ENCODE peak calls at places on chromosomes 3 and 15, in eight cellular contexts. W, G, S, F, E, U, V and K are unnamed samples.

GRCh38 chr3:181629029-181629428 is 82.7 kb upstream of the SOX2 start:
- DNase-seq in W (no peak), G (no peak), S (no peak), F (no peak), E (peak; percentile 16), U (no peak), V (no peak), K (peak; percentile 69)

GRCh38 chr3:172034786-172035685 is 4.3 kb upstream of the FNDC3B start:
- DNase-seq in W (no peak), G (no peak), S (peak; percentile 38), F (no peak), E (peak; percentile 20), U (no peak), V (peak; percentile 55), K (no peak)

GRCh38 chr3:4588410-4588809 is 95.3 kb downstream of the ITPR1 start:
- DNase-seq in W (no peak), G (no peak), S (no peak), F (no peak), E (peak; percentile 7), U (peak; percentile 72), V (no peak), K (no peak)

GRCh38 chr15:38129531-38130199 is 123.0 kb upstream of the SPRED1 start:
- DNase-seq in W (peak; percentile 81), G (peak; percentile 98), S (peak; percentile 47), F (no peak), E (peak; percentile 81), U (peak; percentile 95), V (no peak), K (peak; percentile 56)

GRCh38 chr15:100703032-100703578 is 100.7 kb downstream of the ASB7 start:
- DNase-seq in W (no peak), G (peak; percentile 56), S (no peak), F (no peak), E (no peak), U (no peak), V (no peak), K (peak; percentile 98)

GRCh38 chr15:96336643-96337353 is 6.3 kb downstream of the NR2F2 start:
- DNase-seq in W (peak; percentile 42), G (no peak), S (peak; percentile 66), F (no peak), E (no peak), U (no peak), V (no peak), K (no peak)

GRCh38 chr15:58877999-58878825 is 55.3 kb downstream of the SLTM start:
- DNase-seq in W (no peak), G (no peak), S (no peak), F (no peak), E (no peak), U (no peak), V (no peak), K (no peak)

GRCh38 chr15:39079296-39079834 is 501.5 kb upstream of the THBS1 start:
- DNase-seq in W (no peak), G (peak; percentile 65), S (no peak), F (peak; percentile 24), E (peak; percentile 81), U (no peak), V (no peak), K (peak; percentile 8)

GRCh38 chr3:10311710-10312109 is 9.2 kb downstream of the SEC13 start:
- DNase-seq in W (no peak), G (no peak), S (no peak), F (no peak), E (no peak), U (no peak), V (no peak), K (no peak)

GRCh38 chr15:47331796-47332480 is 385.4 kb upstream of the SEMA6D start:
- DNase-seq in W (peak; percentile 32), G (peak; percentile 49), S (peak; percentile 21), F (peak; percentile 78), E (no peak), U (no peak), V (no peak), K (no peak)

GRCh38 chr3:186589115-186589514 is 18.6 kb downstream of the DNAJB11 start:
- DNase-seq in W (no peak), G (no peak), S (no peak), F (peak; percentile 31), E (no peak), U (no peak), V (no peak), K (no peak)

GRCh38 chr3:46519952-46520351 is 22.2 kb downstream of the RTP3 start:
- DNase-seq in W (no peak), G (no peak), S (no peak), F (no peak), E (no peak), U (no peak), V (no peak), K (no peak)

GRCh38 chr3:182165234-182165633 is 453.5 kb downstream of the SOX2 start:
- DNase-seq in W (peak; percentile 53), G (no peak), S (no peak), F (peak; percentile 36), E (peak; percentile 83), U (no peak), V (no peak), K (peak; percentile 94)

GRCh38 chr3:58116161-58116955 is 94.4 kb downstream of the DNASE1L3 start:
- DNase-seq in W (no peak), G (no peak), S (no peak), F (no peak), E (no peak), U (no peak), V (no peak), K (no peak)

GRCh38 chr3:140164922-140165590 is 230.1 kb downstream of the CLSTN2 start:
- DNase-seq in W (no peak), G (no peak), S (no peak), F (no peak), E (peak; percentile 49), U (no peak), V (no peak), K (peak; percentile 22)

GRCh38 chr3:140166908-140167599 is 232.1 kb downstream of the CLSTN2 start:
- DNase-seq in W (no peak), G (no peak), S (no peak), F (no peak), E (no peak), U (no peak), V (no peak), K (no peak)

GRCh38 chr3:140164156-140164555 is 229.2 kb downstream of the CLSTN2 start:
- DNase-seq in W (no peak), G (no peak), S (no peak), F (no peak), E (no peak), U (no peak), V (no peak), K (no peak)

GRCh38 chr3:140170612-140171011 is 235.6 kb downstream of the CLSTN2 start:
- DNase-seq in W (no peak), G (no peak), S (no peak), F (no peak), E (no peak), U (no peak), V (no peak), K (no peak)

GRCh38 chr3:140167600-140168281 is 232.8 kb downstream of the CLSTN2 start:
- DNase-seq in W (no peak), G (no peak), S (no peak), F (no peak), E (no peak), U (no peak), V (no peak), K (no peak)
- H3K27ac ChIP-seq in W (no peak overlapping the region), G (no peak overlapping the region), S (no peak overlapping the region), F (no peak overlapping the region), E (no peak overlapping the region), U (no peak overlapping the region), V (no peak overlapping the region), K (no peak overlapping the region)

DNA sequence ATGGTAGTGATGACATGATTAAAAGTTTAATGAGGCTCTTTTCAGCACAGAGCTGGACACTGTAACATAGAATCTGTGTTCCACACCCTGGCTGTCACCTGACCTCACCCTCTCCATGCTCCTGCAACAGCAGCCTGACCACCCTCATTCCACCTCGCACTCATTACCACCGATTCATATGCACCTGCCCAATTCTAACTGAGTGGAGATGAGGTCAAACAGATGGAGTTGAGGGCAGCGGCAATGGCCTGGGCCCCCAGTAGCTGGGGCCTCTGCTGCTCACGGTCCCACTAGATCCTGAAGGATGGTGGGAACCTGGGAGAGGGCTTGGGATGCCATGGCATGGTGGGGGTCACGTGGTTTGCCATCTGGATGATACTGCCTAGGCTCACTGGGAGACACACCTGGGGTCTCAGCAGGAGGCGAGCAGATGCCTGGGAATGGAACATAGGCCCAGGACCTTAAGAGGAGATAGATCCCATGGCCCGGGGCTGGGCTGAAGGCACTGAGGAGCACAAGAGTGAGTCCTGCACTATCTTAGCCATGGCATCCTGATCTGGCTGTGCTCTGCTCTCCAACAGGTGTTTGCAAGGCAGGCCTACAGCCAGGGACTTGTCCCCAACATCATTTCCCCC is 1.3 kb downstream of the SCN5A start:
- DNase-seq in W (no peak), G (no peak), S (no peak), F (no peak), E (no peak), U (peak; percentile 48), V (no peak), K (no peak)
- H3K27ac ChIP-seq in W (no peak overlapping the region), G (no peak overlapping the region), S (no peak overlapping the region), F (no peak overlapping the region), E (no peak overlapping the region), U (no peak overlapping the region), V (no peak overlapping the region), K (no peak overlapping the region)

DNA sequence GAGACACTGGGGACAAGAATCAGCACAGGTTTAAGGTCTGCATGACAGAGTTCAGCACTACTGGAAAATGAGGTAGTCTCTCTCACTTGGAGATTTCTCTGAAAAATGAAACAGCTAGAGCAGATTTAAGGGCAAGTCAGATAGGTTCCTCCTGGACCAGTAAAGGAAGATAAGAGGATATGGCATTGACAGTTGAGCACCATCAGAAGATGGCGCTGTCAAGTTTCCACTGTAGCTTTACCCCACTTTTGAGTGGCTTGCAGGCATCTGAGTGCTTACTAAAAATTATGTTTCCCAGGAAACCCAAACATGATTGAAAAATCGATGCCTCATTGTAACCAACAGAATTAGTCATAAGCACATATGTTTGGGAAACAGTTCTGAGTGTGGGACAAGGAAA is 407.2 kb upstream of the UBE2E2 start:
- DNase-seq in W (no peak), G (no peak), S (no peak), F (no peak), E (no peak), U (no peak), V (no peak), K (no peak)
- H3K27ac ChIP-seq in W (no peak overlapping the region), G (no peak overlapping the region), S (no peak overlapping the region), F (no peak overlapping the region), E (no peak overlapping the region), U (no peak overlapping the region), V (no peak overlapping the region), K (no peak overlapping the region)

GRCh38 chr15:88613074-88613944 is 7.8 kb upstream of the AEN start:
- DNase-seq in W (no peak), G (no peak), S (no peak), F (peak; percentile 19), E (no peak), U (no peak), V (peak; percentile 74), K (no peak)
- H3K27ac ChIP-seq in W (no peak overlapping the region), G (no peak overlapping the region), S (no peak overlapping the region), F (no peak overlapping the region), E (no peak overlapping the region), U (no peak overlapping the region), V (no peak overlapping the region), K (no peak overlapping the region)